ENCODE peak calls at places on chromosomes 6 and 20, in nine cellular contexts. Q is fibroblast of mammary gland, W is stomach, E is glutamatergic neuron, A is uterus, B is HCT116, G is progenitor cell of endocrine pancreas, I is pancreas, J is cardiac fibroblast. T is an unnamed sample.

GRCh38 chr6:121482004-121482693 is 46.7 kb downstream of the GJA1 start:
- DNase-seq in Q (peak; percentile 67), W (no peak), E (no peak), A (no peak), B (peak; percentile 21), G (no peak), I (no peak), J (peak; percentile 58), T (no peak)

GRCh38 chr6:47096233-47096887 is 54.2 kb upstream of the ADGRF1 start:
- DNase-seq in Q (no peak), W (no peak), E (no peak), A (no peak), B (no peak), G (no peak), I (no peak), J (no peak), T (no peak)

GRCh38 chr6:156828280-156828703 is 51.1 kb downstream of the ARID1B start:
- DNase-seq in Q (peak; percentile 97), W (no peak), E (no peak), A (no peak), B (peak; percentile 57), G (no peak), I (peak; percentile 22), J (peak; percentile 64), T (peak; percentile 40)

GRCh38 chr6:13914346-13914745 is 10.4 kb upstream of the RNF182 start:
- DNase-seq in Q (peak; percentile 43), W (no peak), E (no peak), A (no peak), B (no peak), G (no peak), I (no peak), J (no peak), T (no peak)

GRCh38 chr6:134379086-134379485 is 61.2 kb upstream of the SGK1 start:
- DNase-seq in Q (no peak), W (peak; percentile 88), E (no peak), A (no peak), B (peak; percentile 73), G (peak; percentile 59), I (peak; percentile 82), J (no peak), T (no peak)

GRCh38 chr6:55033021-55033546 is 141.2 kb upstream of the HCRTR2 start:
- DNase-seq in Q (no peak), W (no peak), E (no peak), A (no peak), B (no peak), G (no peak), I (no peak), J (no peak), T (no peak)

GRCh38 chr6:22236626-22237414 is 60.0 kb downstream of the PRL start:
- DNase-seq in Q (peak; percentile 99), W (no peak), E (no peak), A (no peak), B (no peak), G (no peak), I (no peak), J (peak; percentile 53), T (no peak)

GRCh38 chr20:21505810-21506530 is 7.9 kb downstream of the NKX2-2 start:
- DNase-seq in Q (peak; percentile 51), W (peak; percentile 53), E (peak; percentile 85), A (no peak), B (peak; percentile 44), G (peak; percentile 70), I (peak; percentile 45), J (peak; percentile 51), T (no peak)

GRCh38 chr6:25370175-25371036 is 91.2 kb downstream of the CARMIL1 start:
- DNase-seq in Q (no peak), W (no peak), E (no peak), A (no peak), B (no peak), G (no peak), I (no peak), J (no peak), T (no peak)

GRCh38 chr6:137884428-137884827 is 17.4 kb downstream of the TNFAIP3 start:
- DNase-seq in Q (no peak), W (no peak), E (no peak), A (no peak), B (no peak), G (no peak), I (no peak), J (no peak), T (no peak)

GRCh38 chr20:17960927-17961599 is 7.5 kb downstream of the SNX5 start:
- DNase-seq in Q (peak; percentile 79), W (no peak), E (no peak), A (peak; percentile 72), B (no peak), G (no peak), I (no peak), J (peak; percentile 87), T (no peak)

GRCh38 chr6:29887819-29888581 is 54.3 kb upstream of the HLA-A start:
- DNase-seq in Q (peak; percentile 24), W (peak; percentile 92), E (peak; percentile 39), A (peak; percentile 85), B (peak; percentile 18), G (peak; percentile 34), I (peak; percentile 79), J (peak; percentile 50), T (no peak)

GRCh38 chr6:155314773-155315515 is 660 bp upstream of the TFB1M start:
- DNase-seq in Q (peak; percentile 95), W (peak; percentile 64), E (no peak), A (peak; percentile 36), B (peak; percentile 82), G (no peak), I (peak; percentile 65), J (peak; percentile 94), T (no peak)

GRCh38 chr6:19802656-19803055 is 34.5 kb upstream of the ID4 start:
- DNase-seq in Q (no peak), W (no peak), E (no peak), A (no peak), B (no peak), G (no peak), I (no peak), J (no peak), T (no peak)

GRCh38 chr20:20706285-20706684 is 6.2 kb downstream of the RALGAPA2 start:
- DNase-seq in Q (no peak), W (peak; percentile 32), E (no peak), A (no peak), B (no peak), G (no peak), I (no peak), J (no peak), T (no peak)

GRCh38 chr6:118894425-118895240 is 681 bp downstream of the ASF1A start:
- DNase-seq in Q (peak; percentile 61), W (peak; percentile 65), E (peak; percentile 71), A (peak; percentile 69), B (no peak), G (peak; percentile 47), I (peak; percentile 64), J (peak; percentile 78), T (no peak)

GRCh38 chr6:118895241-118895561 is 1.2 kb downstream of the ASF1A start:
- DNase-seq in Q (no peak), W (no peak), E (no peak), A (no peak), B (no peak), G (no peak), I (no peak), J (no peak), T (no peak)

GRCh38 chr6:118893882-118894424 is at the start of gene ASF1A:
- DNase-seq in Q (peak; percentile 98), W (peak; percentile 97), E (peak; percentile 95), A (peak; percentile 97), B (peak; percentile 96), G (peak; percentile 93), I (peak; percentile 98), J (peak; percentile 99), T (peak; percentile 48)

GRCh38 chr6:118897386-118897785 is 3.4 kb downstream of the ASF1A start:
- DNase-seq in Q (no peak), W (no peak), E (no peak), A (no peak), B (no peak), G (no peak), I (no peak), J (no peak), T (no peak)

GRCh38 chr6:118896339-118897136 is 2.6 kb downstream of the ASF1A start:
- DNase-seq in Q (peak; percentile 63), W (no peak), E (no peak), A (no peak), B (peak; percentile 69), G (no peak), I (no peak), J (peak; percentile 65), T (no peak)
- TF ChIP-seq CTCF in Q (peak; percentile 60), W (peak; percentile 32), E (peak; percentile 26), A (no peak), B (peak; percentile 45), G (peak; percentile 60), I (peak; percentile 11), J (peak; percentile 63), T (peak; percentile 20)

DNA sequence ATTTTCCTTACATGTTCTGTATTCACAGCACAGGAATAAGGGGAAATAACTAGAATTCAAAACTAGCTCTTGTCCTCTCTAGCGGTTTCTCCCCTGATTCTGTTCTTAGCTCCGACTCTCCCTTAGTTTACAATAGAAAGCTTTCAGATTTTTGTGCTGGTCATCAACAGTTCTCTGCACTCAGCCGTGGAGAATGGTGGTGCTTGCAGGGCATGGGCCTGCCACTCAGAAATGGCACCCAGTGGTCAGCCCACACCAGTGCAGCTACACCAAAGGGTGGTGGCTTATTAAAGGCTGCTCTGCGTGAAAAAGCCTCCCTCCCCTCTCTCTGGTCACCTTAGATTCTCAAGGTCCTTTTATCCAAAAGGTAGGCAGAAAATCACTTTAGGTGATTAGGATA is 123.5 kb downstream of the SASH1 start:
- DNase-seq in Q (no peak), W (no peak), E (no peak), A (no peak), B (no peak), G (no peak), I (no peak), J (no peak), T (no peak)
- TF ChIP-seq CTCF in Q (no peak), W (no peak), E (no peak), A (no peak), B (no peak), G (no peak), I (no peak), J (peak; percentile 1), T (no peak)

GRCh38 chr20:43102394-43102793 is 87.3 kb downstream of the PTPRT start:
- DNase-seq in Q (no peak), W (no peak), E (peak; percentile 54), A (no peak), B (no peak), G (no peak), I (no peak), J (no peak), T (no peak)
- TF ChIP-seq CTCF in Q (no peak), W (no peak), E (peak; percentile 69), A (no peak), B (peak; percentile 24), G (peak; percentile 42), I (no peak), J (no peak), T (no peak)

DNA sequence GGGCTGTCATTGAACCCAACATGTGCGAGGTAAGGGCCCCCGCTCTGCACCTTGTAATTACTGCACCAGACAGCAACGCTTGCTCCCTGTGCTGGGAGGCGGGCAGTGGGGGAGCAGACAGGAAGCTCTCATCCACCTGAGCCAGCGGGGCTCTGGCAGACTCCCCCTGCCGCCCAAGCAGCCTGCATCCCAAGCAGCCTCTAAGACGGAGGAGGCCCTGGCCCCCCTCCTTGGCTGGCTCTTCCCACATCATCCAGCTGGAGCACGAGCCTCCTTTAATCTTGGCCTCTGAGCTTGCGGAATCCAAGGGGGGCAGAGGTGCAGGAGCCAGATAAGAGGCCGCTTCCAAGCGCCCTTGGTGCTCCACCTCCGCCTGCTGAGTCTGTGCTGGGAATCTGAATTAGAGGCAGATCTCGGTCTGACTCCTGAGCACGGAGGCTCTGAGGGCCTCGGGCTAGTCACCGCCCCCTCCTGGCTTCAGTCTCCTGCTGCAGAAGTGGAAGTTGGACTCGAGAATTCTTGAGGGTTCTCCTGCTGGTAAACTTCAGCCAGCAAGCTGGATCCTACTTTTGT is 40.0 kb upstream of the CDH22 start:
- DNase-seq in Q (peak; percentile 44), W (no peak), E (peak; percentile 75), A (peak; percentile 41), B (no peak), G (no peak), I (no peak), J (peak; percentile 62), T (no peak)
- TF ChIP-seq CTCF in Q (no peak), W (no peak), E (no peak), A (no peak), B (no peak), G (no peak), I (no peak), J (peak; percentile 22), T (peak; percentile 34)